ENCODE peak calls at places on chromosomes 16 and 17, in eight cellular contexts. S is retinal pigment epithelial cell, H is GM10248, F is BE2C, L is cardiac fibroblast, X is heart right ventricle, M is transverse colon, C is NB4. E is an unnamed sample.

GRCh38 chr17:76816590-76817135 is 51.5 kb upstream of the MGAT5B start:
- DNase-seq in S (no peak), L (peak; percentile 65), H (peak; percentile 56), F (peak; percentile 77), X (no peak), C (peak; percentile 88), M (peak; percentile 31), E (no peak)

GRCh38 chr17:30344283-30345088 is 10.6 kb upstream of the TMIGD1 start:
- DNase-seq in M (peak; percentile 72), S (no peak), F (no peak), L (peak; percentile 97), C (peak; percentile 96), X (peak; percentile 56), H (no peak), E (peak; percentile 9)

GRCh38 chr16:4404967-4405696 is 11.3 kb downstream of the CORO7 start:
- DNase-seq in M (no peak), X (no peak), F (no peak), S (no peak), L (no peak), H (no peak), C (no peak), E (no peak)

GRCh38 chr17:13099906-13100305 is 82.1 kb upstream of the ELAC2 start:
- DNase-seq in C (no peak), F (no peak), L (no peak), M (no peak), S (no peak), X (no peak), H (no peak), E (no peak)

GRCh38 chr16:57000271-57001025 is 11.1 kb downstream of the NLRC5 start:
- DNase-seq in F (no peak), M (peak; percentile 36), X (peak; percentile 86), H (peak; percentile 56), C (peak; percentile 98), S (no peak), L (peak; percentile 87), E (peak; percentile 72)

GRCh38 chr17:29388937-29389336 is 1.2 kb upstream of the TAOK1 start:
- DNase-seq in C (no peak), M (peak; percentile 59), L (no peak), X (no peak), F (no peak), H (no peak), S (no peak), E (no peak)

GRCh38 chr17:57464191-57464864 is 208.0 kb downstream of the MSI2 start:
- DNase-seq in C (peak; percentile 84), L (no peak), H (no peak), X (peak; percentile 60), M (no peak), S (no peak), F (no peak), E (no peak)

GRCh38 chr16:72679856-72680255 is 368.1 kb downstream of the ZFHX3 start:
- DNase-seq in F (no peak), S (no peak), H (no peak), C (no peak), M (no peak), X (no peak), L (no peak), E (no peak)

GRCh38 chr17:62819511-62820221 is 11.6 kb upstream of the MARCHF10 start:
- DNase-seq in X (peak; percentile 41), S (peak; percentile 90), M (peak; percentile 21), L (peak; percentile 96), H (no peak), F (peak; percentile 69), C (peak; percentile 38), E (peak; percentile 95)

GRCh38 chr16:69107311-69107962 is 2.0 kb downstream of the HAS3 start:
- DNase-seq in X (peak; percentile 32), S (no peak), C (no peak), L (peak; percentile 20), H (no peak), M (peak; percentile 72), F (no peak), E (no peak)

GRCh38 chr17:67223924-67224323 is 21.1 kb downstream of the HELZ start:
- DNase-seq in M (no peak), S (no peak), X (no peak), L (no peak), F (no peak), C (peak; percentile 36), H (no peak), E (no peak)

GRCh38 chr17:49851387-49852291 is 3.8 kb upstream of the TAC4 start:
- DNase-seq in C (peak; percentile 87), L (peak; percentile 78), H (peak; percentile 69), M (peak; percentile 59), S (no peak), F (peak; percentile 61), X (peak; percentile 84), E (no peak)

GRCh38 chr17:52410781-52411180 is 252.3 kb upstream of the CA10 start:
- DNase-seq in X (no peak), S (no peak), H (no peak), F (no peak), M (no peak), L (no peak), C (no peak), E (no peak)

GRCh38 chr17:39794249-39794970 is 56.7 kb downstream of the GRB7 start:
- DNase-seq in X (no peak), L (no peak), S (no peak), H (peak; percentile 72), M (peak; percentile 58), F (no peak), C (no peak), E (no peak)

GRCh38 chr16:70684146-70685060 is 1.4 kb downstream of the MTSS2 start:
- DNase-seq in L (no peak), H (no peak), M (no peak), S (no peak), C (no peak), X (no peak), F (no peak), E (no peak)

GRCh38 chr17:40464392-40464855 is 21.2 kb downstream of the IGFBP4 start:
- DNase-seq in C (no peak), M (no peak), H (no peak), L (peak; percentile 61), S (no peak), X (no peak), F (no peak), E (no peak)

GRCh38 chr16:52597073-52597771 is 50.3 kb upstream of the TOX3 start:
- DNase-seq in L (no peak), H (no peak), M (no peak), X (no peak), F (no peak), C (no peak), S (no peak), E (no peak)

GRCh38 chr17:79971651-79972050 is 64.0 kb downstream of the TBC1D16 start:
- DNase-seq in F (no peak), H (no peak), X (no peak), M (no peak), S (no peak), C (no peak), L (no peak), E (no peak)

GRCh38 chr17:1143573-1143972 is 36.2 kb downstream of the ABR start:
- DNase-seq in F (peak; percentile 56), C (no peak), H (no peak), L (peak; percentile 64), X (no peak), S (no peak), M (no peak), E (no peak)

GRCh38 chr16:79009911-79010310 is 590.6 kb downstream of the MAF start:
- DNase-seq in L (no peak), H (no peak), C (no peak), F (no peak), M (no peak), S (no peak), X (no peak), E (no peak)

GRCh38 chr16:58332997-58333700 is 38.3 kb upstream of the PRSS54 start:
- DNase-seq in C (no peak), S (no peak), L (no peak), M (no peak), X (no peak), F (no peak), H (no peak), E (no peak)

GRCh38 chr17:48560452-48560817 is 15.5 kb upstream of the HOXB2 start:
- DNase-seq in L (no peak), H (no peak), M (no peak), F (no peak), X (no peak), C (no peak), S (no peak), E (no peak)

GRCh38 chr17:48563867-48564199 is 14.3 kb downstream of the HOXB4 start:
- DNase-seq in H (no peak), S (no peak), C (no peak), M (no peak), L (no peak), F (no peak), X (no peak), E (no peak)

GRCh38 chr17:48562934-48563333 is 15.2 kb downstream of the HOXB4 start:
- DNase-seq in S (no peak), H (no peak), C (no peak), F (no peak), L (no peak), M (no peak), X (no peak), E (no peak)

GRCh38 chr17:48563385-48563838 is 14.7 kb downstream of the HOXB4 start:
- DNase-seq in C (no peak), H (no peak), L (no peak), F (no peak), M (no peak), S (no peak), X (no peak), E (no peak)

GRCh38 chr17:48561894-48562810 is 16.0 kb downstream of the HOXB4 start:
- DNase-seq in H (no peak), F (no peak), M (no peak), C (no peak), X (no peak), L (no peak), S (no peak), E (no peak)
- TF ChIP-seq CTCF in H (no peak), F (peak; percentile 35), M (peak; percentile 29), C (peak; percentile 7), X (no peak), L (peak; percentile 42), S (peak; percentile 31), E (peak; percentile 63)

GRCh38 chr16:11871193-11871592 is 19.9 kb upstream of the RSL1D1 start:
- DNase-seq in M (no peak), C (peak; percentile 39), F (peak; percentile 19), X (no peak), L (peak; percentile 51), H (no peak), S (no peak), E (no peak)
- TF ChIP-seq CTCF in M (no peak), C (no peak), F (peak; percentile 31), X (no peak), L (peak; percentile 18), H (peak; percentile 4), S (peak; percentile 14), E (no peak)

DNA sequence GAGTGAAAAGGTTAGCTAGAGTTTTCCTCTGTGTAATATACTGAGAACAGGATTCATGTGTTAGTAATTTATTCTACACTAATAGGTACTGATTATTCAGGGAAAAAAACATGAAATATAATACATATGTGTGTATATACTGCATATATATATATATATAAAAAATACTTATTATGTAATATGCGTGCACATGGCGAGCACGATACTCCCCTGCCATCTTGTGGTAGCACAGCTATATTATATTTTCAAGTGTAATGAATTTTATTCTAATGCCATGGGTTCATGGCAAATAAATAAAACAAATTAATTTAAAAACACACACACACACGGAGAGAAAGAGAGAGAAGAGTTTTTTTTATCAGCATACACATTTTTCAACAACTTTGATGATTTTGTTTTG is 460.6 kb downstream of the KCNJ2 start:
- DNase-seq in L (peak; percentile 6), X (no peak), M (no peak), F (peak; percentile 18), H (no peak), S (no peak), C (no peak), E (no peak)
- TF ChIP-seq CTCF in L (peak; percentile 27), X (peak; percentile 42), M (peak; percentile 25), F (peak; percentile 54), H (peak; percentile 19), S (peak; percentile 43), C (no peak), E (no peak)

GRCh38 chr16:923184-923583 is 47.6 kb downstream of the LMF1 start:
- DNase-seq in H (no peak), S (no peak), X (no peak), M (no peak), L (no peak), C (no peak), F (peak; percentile 3), E (no peak)
- TF ChIP-seq CTCF in H (no peak), S (no peak), X (no peak), M (no peak), L (no peak), C (no peak), F (no peak), E (no peak)